ENCODE peak calls at places on chromosomes 2 and 18, in nine cellular contexts. B, Z, R, W, J, D, K, G and E are unnamed samples.

GRCh38 chr2:222939208-222939846 is 78.5 kb downstream of the ACSL3 start:
- DNase-seq in B (peak; percentile 72), Z (no peak), R (peak; percentile 74), W (no peak), J (no peak), D (peak; percentile 72), K (no peak), G (peak; percentile 78), E (peak; percentile 49)

GRCh38 chr2:222813177-222813843 is 47.5 kb upstream of the ACSL3 start:
- DNase-seq in B (no peak), Z (no peak), R (no peak), W (no peak), J (no peak), D (no peak), K (no peak), G (no peak), E (no peak)

GRCh38 chr2:64797881-64798590 is 144.3 kb upstream of the SERTAD2 start:
- DNase-seq in B (no peak), Z (no peak), R (no peak), W (no peak), J (no peak), D (peak; percentile 53), K (no peak), G (no peak), E (no peak)

GRCh38 chr2:206211657-206212255 is 52.1 kb downstream of the EEF1B2 start:
- DNase-seq in B (peak; percentile 30), Z (no peak), R (no peak), W (no peak), J (no peak), D (peak; percentile 72), K (no peak), G (no peak), E (no peak)

GRCh38 chr2:113282747-113283533 is 4.2 kb upstream of the PAX8 start:
- DNase-seq in B (peak; percentile 94), Z (peak; percentile 88), R (peak; percentile 25), W (peak; percentile 85), J (no peak), D (peak; percentile 36), K (no peak), G (peak; percentile 94), E (no peak)

GRCh38 chr2:62156861-62157496 is 38.9 kb upstream of the B3GNT2 start:
- DNase-seq in B (no peak), Z (no peak), R (no peak), W (no peak), J (no peak), D (no peak), K (no peak), G (no peak), E (no peak)

GRCh38 chr2:208172125-208172524 is 8.7 kb upstream of the CRYGA start:
- DNase-seq in B (no peak), Z (no peak), R (no peak), W (no peak), J (no peak), D (no peak), K (no peak), G (peak; percentile 56), E (no peak)

GRCh38 chr2:109322111-109322510 is 193.1 kb downstream of the SH3RF3 start:
- DNase-seq in B (no peak), Z (peak; percentile 76), R (no peak), W (peak; percentile 79), J (peak; percentile 87), D (peak; percentile 98), K (peak; percentile 98), G (no peak), E (no peak)

GRCh38 chr18:45602926-45603325 is 12.3 kb upstream of the SLC14A2 start:
- DNase-seq in B (no peak), Z (no peak), R (no peak), W (no peak), J (no peak), D (no peak), K (no peak), G (no peak), E (no peak)

GRCh38 chr2:892892-893291 is 57.8 kb upstream of the SNTG2 start:
- DNase-seq in B (no peak), Z (no peak), R (no peak), W (no peak), J (no peak), D (no peak), K (no peak), G (no peak), E (no peak)

GRCh38 chr18:42734520-42734919 is 381.0 kb downstream of the RIT2 start:
- DNase-seq in B (no peak), Z (no peak), R (no peak), W (no peak), J (no peak), D (no peak), K (no peak), G (no peak), E (no peak)

GRCh38 chr18:42736074-42736473 is 379.4 kb downstream of the RIT2 start:
- DNase-seq in B (no peak), Z (no peak), R (no peak), W (no peak), J (no peak), D (no peak), K (no peak), G (no peak), E (no peak)

DNA sequence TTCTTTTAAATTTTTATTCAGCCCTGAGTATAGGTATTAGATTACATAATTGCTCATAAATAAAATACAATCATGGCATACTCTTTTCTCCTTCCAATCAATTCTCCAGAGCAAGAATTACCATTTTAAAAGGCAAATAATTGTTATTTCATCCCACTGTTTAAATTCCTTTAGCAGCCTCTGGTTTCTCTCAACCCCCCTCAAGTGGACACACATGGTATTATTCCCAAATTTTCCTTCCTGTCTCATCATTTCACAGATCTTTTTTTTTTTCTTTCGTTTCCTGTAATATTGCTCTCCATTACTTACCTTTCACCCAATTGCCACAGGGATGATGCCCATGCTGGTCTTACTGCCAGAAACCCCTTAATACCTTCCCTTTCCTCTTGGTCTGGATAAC is 385.2 kb downstream of the RIT2 start:
- DNase-seq in B (no peak), Z (no peak), R (no peak), W (no peak), J (no peak), D (peak; percentile 10), K (no peak), G (no peak), E (no peak)
- TF ChIP-seq CTCF in B (no peak), Z (peak; percentile 8), R (peak; percentile 36), W (no peak), J (no peak), D (peak; percentile 40), K (no peak), G (no peak), E (no peak)

DNA sequence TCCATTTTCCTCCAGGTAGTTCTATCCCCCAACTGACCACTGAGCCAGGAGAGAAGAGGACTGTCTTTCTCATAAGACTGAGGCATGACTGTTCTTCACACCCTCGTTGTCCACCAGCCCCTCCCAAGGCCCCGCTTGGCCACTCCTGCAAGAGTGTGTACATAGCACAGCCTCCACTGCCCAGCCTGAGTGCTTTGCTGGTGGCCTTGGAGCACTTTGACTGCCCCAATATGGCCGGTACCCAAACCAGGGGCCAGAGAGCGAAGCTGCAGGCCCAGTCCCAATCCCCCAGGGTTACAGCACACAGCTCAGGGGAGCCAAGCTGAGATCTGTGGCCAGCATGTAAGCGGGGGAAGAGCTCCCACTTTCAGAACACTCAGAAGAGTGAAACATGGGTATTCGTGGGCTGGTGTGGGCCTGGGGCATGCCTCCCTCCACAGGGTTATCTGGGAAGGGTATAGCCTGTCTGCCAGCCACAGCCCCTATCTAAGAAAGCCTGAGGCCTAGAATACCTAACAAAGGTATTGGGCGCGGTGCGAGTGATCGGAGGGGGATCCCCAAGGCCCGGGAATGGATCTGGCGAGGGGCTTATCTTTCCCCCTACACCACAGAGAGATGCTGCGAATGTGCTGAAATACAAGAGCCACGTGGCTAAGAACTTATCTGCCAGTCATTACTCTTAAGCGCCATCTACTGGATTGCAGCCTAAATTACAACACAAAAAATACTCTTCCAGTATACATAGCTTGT is 163.8 kb downstream of the WDPCP start:
- DNase-seq in B (peak; percentile 64), Z (no peak), R (no peak), W (no peak), J (no peak), D (peak; percentile 53), K (no peak), G (peak; percentile 80), E (peak; percentile 38)
- TF ChIP-seq CTCF in B (peak; percentile 37), Z (peak; percentile 41), R (peak; percentile 29), W (peak; percentile 19), J (peak; percentile 25), D (peak; percentile 56), K (no peak), G (peak; percentile 70), E (peak; percentile 51)

GRCh38 chr2:177796644-177797415 is 275.7 kb downstream of the PDE11A start:
- DNase-seq in B (no peak), Z (no peak), R (no peak), W (no peak), J (no peak), D (no peak), K (no peak), G (no peak), E (no peak)

GRCh38 chr2:177797808-177798207 is 274.8 kb downstream of the PDE11A start:
- DNase-seq in B (no peak), Z (no peak), R (peak; percentile 8), W (no peak), J (no peak), D (no peak), K (no peak), G (no peak), E (no peak)

GRCh38 chr2:177799531-177799930 is 273.0 kb downstream of the PDE11A start:
- DNase-seq in B (peak; percentile 41), Z (no peak), R (peak; percentile 22), W (no peak), J (no peak), D (peak; percentile 23), K (no peak), G (peak; percentile 50), E (no peak)

DNA sequence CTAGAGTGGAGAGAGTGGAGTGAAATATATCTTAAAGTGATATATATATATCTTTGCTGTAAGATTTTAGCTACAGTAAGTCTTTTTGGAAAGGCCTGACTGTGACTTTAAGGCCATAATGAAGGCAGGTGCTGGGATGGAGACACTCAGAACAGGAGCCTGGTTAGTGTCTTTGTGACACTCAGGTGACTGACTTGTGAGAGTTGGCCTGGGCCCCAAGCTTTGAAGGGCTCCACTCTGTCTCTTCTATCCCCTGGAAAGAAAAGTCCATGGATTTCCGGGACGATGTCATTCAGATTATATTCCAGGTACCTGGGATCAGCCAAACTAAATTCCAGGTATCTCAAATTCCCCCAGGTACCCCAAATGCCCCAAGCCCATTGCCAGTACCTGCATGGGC is 276.6 kb downstream of the PDE11A start:
- DNase-seq in B (no peak), Z (no peak), R (no peak), W (no peak), J (no peak), D (no peak), K (no peak), G (no peak), E (no peak)
- TF ChIP-seq CTCF in B (no peak), Z (no peak), R (no peak), W (no peak), J (no peak), D (no peak), K (no peak), G (no peak), E (no peak)

GRCh38 chr2:42289222-42289621 is 71.8 kb downstream of the COX7A2L start:
- DNase-seq in B (no peak), Z (no peak), R (no peak), W (no peak), J (no peak), D (no peak), K (no peak), G (no peak), E (no peak)
- TF ChIP-seq CTCF in B (no peak), Z (no peak), R (no peak), W (no peak), J (no peak), D (no peak), K (no peak), G (no peak), E (no peak)

GRCh38 chr2:67215214-67215613 is 181.9 kb upstream of the ETAA1 start:
- DNase-seq in B (peak; percentile 56), Z (peak; percentile 77), R (peak; percentile 81), W (peak; percentile 43), J (peak; percentile 14), D (peak; percentile 73), K (peak; percentile 89), G (peak; percentile 18), E (no peak)
- TF ChIP-seq CTCF in B (no peak), Z (peak; percentile 53), R (peak; percentile 70), W (no peak), J (peak; percentile 75), D (peak; percentile 83), K (peak; percentile 27), G (no peak), E (no peak)